ENCODE peak calls at places on chromosomes 5 and 9, in six cellular contexts. L is SHP77, C is neural crest cell, Q is lower leg skin, R is epithelial cell of esophagus, J is activated gamma-delta T cell. X is an unnamed sample.

GRCh38 chr9:15104826-15105420 is 194.7 kb upstream of the FREM1 start:
- DNase-seq in C (peak), Q (no peak), R (peak), L (peak), J (no peak), X (peak)

GRCh38 chr9:109520475-109521132 is 22.5 kb upstream of the PTPN3 start:
- DNase-seq in R (peak), J (no peak), Q (peak), C (peak), L (peak), X (peak)

GRCh38 chr9:32783168-32783891 is at the start of gene TMEM215:
- DNase-seq in R (peak), Q (no peak), C (peak), J (peak), L (no peak), X (peak)

GRCh38 chr5:175680463-175680862 is 22.6 kb downstream of the HRH2 start:
- DNase-seq in Q (no peak), R (no peak), L (no peak), J (no peak), C (no peak), X (no peak)

GRCh38 chr5:175820230-175820629 is 51.1 kb upstream of the CPLX2 start:
- DNase-seq in R (no peak), Q (no peak), J (no peak), C (no peak), L (no peak), X (no peak)

GRCh38 chr9:110152704-110153374 is 55.1 kb downstream of the C9orf152 start:
- DNase-seq in R (peak), L (peak), C (peak), Q (no peak), J (no peak), X (peak)

GRCh38 chr9:110444911-110445310 is 107.2 kb upstream of the TXNDC8 start:
- DNase-seq in C (no peak), J (no peak), Q (no peak), L (no peak), R (no peak), X (no peak)

GRCh38 chr5:56323505-56323904 is 90.4 kb upstream of the ANKRD55 start:
- DNase-seq in R (peak), C (no peak), Q (no peak), J (no peak), L (no peak), X (no peak)

GRCh38 chr5:1204693-1205242 is 3.4 kb downstream of the SLC6A19 start:
- DNase-seq in L (peak), R (peak), C (no peak), J (no peak), Q (no peak), X (no peak)

GRCh38 chr9:75993434-75993833 is 103.0 kb downstream of the PCSK5 start:
- DNase-seq in C (no peak), L (no peak), J (no peak), Q (no peak), R (peak), X (no peak)